ENCODE peak calls at places on chromosome 17, in eight cellular contexts. Q is breast epithelium, E is stomach, L is spleen, O is HepG2, V is endothelial cell of umbilical vein, A is suprapubic skin, X is sigmoid colon. H is an unnamed sample.
A peak's percentile ranks its signal among the peaks of the same experiment; 100 is the strongest.

GRCh38 chr17:75240394-75241142 is 20.8 kb downstream of the GGA3 start:
- DNase-seq in Q (no peak), X (no peak), O (peak; percentile 58), V (peak; percentile 45), E (no peak), L (no peak), A (no peak), H (no peak)

GRCh38 chr17:80270836-80271235 is 10.2 kb downstream of the RNF213 start:
- DNase-seq in O (peak; percentile 62), Q (no peak), V (no peak), X (no peak), L (no peak), E (no peak), A (no peak), H (no peak)

GRCh38 chr17:12637015-12637414 is 28.7 kb upstream of the MYOCD start:
- DNase-seq in V (no peak), A (no peak), Q (no peak), L (no peak), E (no peak), O (no peak), X (no peak), H (no peak)

GRCh38 chr17:61408151-61409041 is 8.8 kb downstream of the TBX2 start:
- DNase-seq in X (peak; percentile 61), A (peak; percentile 63), L (peak; percentile 64), V (no peak), O (no peak), Q (peak; percentile 50), E (no peak), H (no peak)

GRCh38 chr17:77449908-77450741 is 309.4 kb downstream of the SEC14L1 start:
- DNase-seq in O (peak; percentile 92), L (peak; percentile 85), X (peak; percentile 91), E (peak; percentile 67), A (peak; percentile 84), Q (no peak), V (no peak), H (no peak)

GRCh38 chr17:59329558-59330313 is 1.7 kb upstream of the YPEL2 start:
- DNase-seq in L (peak; percentile 82), X (peak; percentile 86), Q (no peak), A (peak; percentile 79), O (peak; percentile 85), E (peak; percentile 66), V (peak; percentile 96), H (peak; percentile 92)

GRCh38 chr17:12133183-12133582 is 112.5 kb downstream of the MAP2K4 start:
- DNase-seq in V (no peak), O (no peak), X (no peak), A (no peak), Q (no peak), L (no peak), E (no peak), H (no peak)

GRCh38 chr17:32487460-32488176 is 825 bp downstream of the CDK5R1 start:
- DNase-seq in V (peak; percentile 24), A (no peak), X (no peak), L (peak; percentile 87), E (no peak), O (no peak), Q (no peak), H (no peak)

GRCh38 chr17:59332890-59333377 is 1.5 kb downstream of the YPEL2 start:
- DNase-seq in O (no peak), X (peak; percentile 75), E (peak; percentile 33), Q (no peak), A (peak; percentile 78), V (peak; percentile 41), L (peak; percentile 77), H (peak; percentile 53)

GRCh38 chr17:50280068-50280467 is 5.8 kb downstream of the TMEM92 start:
- DNase-seq in O (no peak), X (no peak), E (no peak), V (no peak), A (no peak), Q (no peak), L (no peak), H (no peak)

GRCh38 chr17:50279181-50279526 is 4.9 kb downstream of the TMEM92 start:
- DNase-seq in A (no peak), Q (no peak), L (no peak), X (no peak), O (no peak), V (peak; percentile 36), E (no peak), H (no peak)

GRCh38 chr17:50278526-50279180 is 4.4 kb downstream of the TMEM92 start:
- DNase-seq in L (no peak), O (no peak), A (no peak), V (no peak), E (no peak), X (no peak), Q (no peak), H (no peak)

GRCh38 chr17:50280801-50281441 is 6.7 kb downstream of the TMEM92 start:
- DNase-seq in O (no peak), V (no peak), Q (no peak), L (no peak), X (no peak), E (no peak), A (no peak), H (peak; percentile 88)

GRCh38 chr17:50279639-50280038 is 5.4 kb downstream of the TMEM92 start:
- DNase-seq in V (no peak), L (no peak), E (no peak), X (no peak), Q (no peak), A (no peak), O (no peak), H (no peak)
- H3K4me3 ChIP-seq in V (no peak overlapping the region), L (no peak overlapping the region), E (no peak overlapping the region), X (no peak overlapping the region), Q (no peak overlapping the region), A (no peak overlapping the region), O (no peak overlapping the region), H (no peak overlapping the region)

DNA sequence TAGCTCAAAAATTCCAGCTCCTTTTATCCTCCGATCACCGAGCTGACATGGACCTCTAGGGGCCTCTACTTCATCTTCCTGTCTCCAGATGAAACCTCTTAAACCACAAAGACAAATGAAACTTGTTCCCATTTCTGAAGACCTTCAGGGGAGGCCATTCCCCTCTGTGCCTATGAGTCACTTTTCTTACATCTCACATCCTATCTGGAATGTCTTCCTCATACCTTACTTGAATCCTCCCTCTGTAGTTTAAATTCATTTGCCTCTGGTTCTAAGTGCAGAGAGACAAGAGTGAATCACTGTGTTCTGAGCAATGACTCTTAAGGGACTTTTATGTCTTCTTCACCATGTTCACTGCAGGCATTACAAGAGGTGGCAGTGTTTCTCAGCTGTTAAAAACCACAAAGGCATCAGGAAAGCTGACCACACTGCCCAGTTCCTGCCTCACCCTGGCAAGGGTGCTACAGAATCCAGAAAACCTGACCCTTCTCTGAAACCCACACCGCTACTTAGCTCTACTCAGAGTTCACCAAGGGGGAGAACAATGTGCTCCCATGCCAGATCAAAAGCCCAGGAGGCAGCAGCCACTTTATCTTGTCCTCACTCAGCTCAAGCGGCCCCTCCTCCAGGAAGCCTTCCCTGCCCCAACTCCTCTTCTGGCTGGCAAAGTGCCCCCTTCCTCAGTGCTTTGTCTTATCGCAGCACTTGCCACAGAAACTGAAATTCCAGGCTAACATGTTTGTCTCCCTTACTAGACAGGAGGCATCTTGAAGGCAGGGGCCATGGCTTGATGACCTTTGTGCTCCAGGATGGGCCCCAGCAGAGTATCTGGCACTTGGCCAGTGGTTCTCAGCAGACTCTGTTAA is 6.4 kb downstream of the CUEDC1 start:
- DNase-seq in A (peak; percentile 75), O (no peak), X (peak; percentile 75), Q (no peak), V (peak; percentile 43), L (no peak), E (no peak), H (no peak)
- TF ChIP-seq POLR2AphosphoS5 in A (peak; percentile 15), O (no peak), X (peak; percentile 41), Q (peak; percentile 50), V (no peak), L (no peak), E (peak; percentile 19), H (no peak)

GRCh38 chr17:17722906-17723353 is 41.7 kb downstream of the RAI1 start:
- DNase-seq in Q (no peak), A (no peak), O (no peak), X (no peak), L (no peak), V (no peak), E (no peak), H (no peak)
- H3K4me3 ChIP-seq in Q (peak overlapping the region; percentile 83), A (peak overlapping the region; percentile 47), O (no peak overlapping the region), X (peak overlapping the region; percentile 62), L (peak overlapping the region; percentile 61), V (no peak overlapping the region), E (peak overlapping the region; percentile 51), H (no peak overlapping the region)

DNA sequence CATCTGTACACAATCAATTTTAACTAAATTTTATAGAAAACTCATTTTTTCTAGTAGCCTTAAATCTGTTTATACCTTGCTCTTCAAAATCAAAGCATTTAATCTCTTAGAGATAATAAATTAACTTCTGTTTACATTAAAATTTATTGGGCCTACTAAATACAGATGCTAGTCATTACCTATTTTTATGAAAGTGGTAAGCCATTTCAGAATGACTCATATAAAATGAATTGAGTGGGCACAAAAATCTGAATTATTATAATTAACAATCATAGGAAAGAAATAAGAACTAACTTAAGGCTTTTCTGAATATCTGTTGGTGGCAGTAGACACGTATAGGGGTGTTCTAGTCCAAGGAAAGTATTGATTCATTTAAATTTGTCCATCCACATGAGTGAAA is 157.9 kb downstream of the KCNJ2 start:
- DNase-seq in O (no peak), Q (no peak), V (no peak), E (no peak), A (no peak), X (no peak), L (no peak), H (no peak)
- TF ChIP-seq POLR2AphosphoS5 in O (no peak), Q (no peak), V (no peak), E (no peak), A (no peak), X (no peak), L (no peak), H (no peak)

GRCh38 chr17:50129303-50129945 is 536 bp downstream of the SAMD14 start:
- DNase-seq in A (no peak), E (no peak), X (no peak), V (no peak), L (no peak), O (no peak), Q (no peak), H (no peak)
- H3K4me3 ChIP-seq in A (peak overlapping the region; percentile 55), E (peak overlapping the region; percentile 53), X (peak overlapping the region; percentile 61), V (no peak overlapping the region), L (peak overlapping the region; percentile 37), O (no peak overlapping the region), Q (peak overlapping the region; percentile 72), H (no peak overlapping the region)